ENCODE peak calls at places on chromosomes 1 and 21, in four cellular contexts. H, S, J and Z are unnamed samples.

GRCh38 chr1:98340511-98340910 is 321.0 kb upstream of the SNX7 start:
- DNase-seq in S (peak), H (no peak), J (no peak), Z (no peak)

GRCh38 chr21:16040601-16041000 is 310.8 kb downstream of the USP25 start:
- DNase-seq in H (peak), J (no peak), S (peak), Z (no peak)

GRCh38 chr21:45224189-45224938 is 63.3 kb downstream of the POFUT2 start:
- DNase-seq in H (no peak), J (no peak), S (peak), Z (no peak)

GRCh38 chr1:62337785-62338631 is 18.8 kb upstream of the KANK4 start:
- DNase-seq in S (no peak), H (no peak), J (no peak), Z (no peak)

GRCh38 chr1:203084588-203085527 is 954 bp downstream of the MYOG start:
- DNase-seq in S (no peak), H (peak), J (no peak), Z (no peak)

GRCh38 chr1:220391426-220391825 is 119.2 kb upstream of the RAB3GAP2 start:
- DNase-seq in J (no peak), S (no peak), H (no peak), Z (no peak)

GRCh38 chr1:156877433-156877832 is 16.1 kb upstream of the PEAR1 start:
- DNase-seq in J (no peak), H (no peak), S (no peak), Z (no peak)

GRCh38 chr1:1005774-1006304 is 5.9 kb upstream of the HES4 start:
- DNase-seq in H (no peak), J (no peak), S (no peak), Z (no peak)

DNA sequence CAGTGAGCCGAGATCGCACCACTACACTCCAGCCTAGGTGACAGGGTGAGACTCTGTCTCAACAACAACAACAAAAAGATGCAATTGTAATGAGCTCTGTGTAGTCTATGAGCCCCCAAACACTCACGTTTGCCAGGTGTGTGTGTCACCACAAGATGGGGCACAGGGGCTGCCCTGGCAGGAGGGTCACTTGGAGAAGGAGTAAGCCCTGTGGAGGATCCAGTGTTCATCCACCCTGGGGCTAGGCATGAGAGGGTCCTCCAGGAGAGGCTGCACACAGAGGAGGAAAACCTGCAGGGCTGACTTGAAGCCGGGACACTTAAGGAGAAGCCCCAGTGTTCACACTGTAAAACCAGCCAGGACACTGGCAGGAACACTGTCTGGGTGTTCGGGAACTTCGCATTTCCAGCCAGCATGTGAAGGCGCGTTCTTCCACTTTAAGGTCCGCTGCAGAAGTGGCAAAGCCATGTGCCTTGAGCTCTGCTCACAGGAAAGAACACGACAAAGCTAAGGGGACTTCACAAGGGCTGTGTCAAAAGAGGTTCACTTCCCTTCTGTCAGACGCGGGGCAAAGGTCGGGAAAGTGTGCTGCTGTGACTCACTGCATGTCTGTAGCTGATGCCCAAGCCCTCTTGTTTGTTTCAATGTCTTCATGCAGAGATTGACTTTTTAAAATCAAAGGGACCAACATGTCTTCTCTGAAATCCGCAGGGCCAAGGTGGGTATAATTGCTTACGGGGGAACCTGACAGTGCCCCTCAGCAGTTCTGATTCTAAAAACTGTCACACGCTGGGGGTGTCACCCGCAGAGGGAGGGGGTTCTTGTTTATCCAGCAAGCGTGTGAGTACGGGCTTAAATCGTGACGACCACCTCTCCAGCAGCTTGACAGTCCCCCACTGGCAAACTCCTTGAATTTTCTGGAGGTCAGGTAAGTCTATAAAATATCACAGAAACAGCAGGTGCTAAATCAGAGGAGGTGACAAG is 102.8 kb downstream of the RIPK4 start:
- DNase-seq in H (peak), S (peak), J (no peak), Z (no peak)
- TF ChIP-seq CTCF in H (no peak), S (no peak), J (no peak), Z (no peak)

GRCh38 chr1:180889325-180889724 is 23.4 kb upstream of the KIAA1614 start:
- DNase-seq in H (no peak), S (no peak), J (no peak), Z (no peak)
- TF ChIP-seq CTCF in H (no peak), S (no peak), J (no peak), Z (no peak)

DNA sequence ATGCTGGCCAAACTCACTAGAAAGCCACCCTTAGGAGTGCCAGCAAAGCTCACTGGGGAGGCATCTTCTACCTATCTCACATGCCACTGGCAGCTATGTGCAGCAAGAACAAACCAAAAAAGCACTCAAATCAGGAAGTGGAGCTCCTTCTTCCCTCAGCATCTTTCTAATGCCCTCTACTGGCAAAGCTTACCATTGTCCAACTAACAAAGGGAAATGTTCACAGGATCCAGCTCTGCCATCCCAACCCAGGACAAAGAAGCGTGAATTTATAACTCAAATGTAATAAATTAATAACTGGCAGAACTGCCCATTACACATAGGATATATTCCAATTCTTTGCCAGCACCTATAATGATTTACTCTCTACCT is 38.9 kb downstream of the LEPR start:
- DNase-seq in S (peak), H (peak), J (no peak), Z (no peak)
- TF ChIP-seq CTCF in S (peak), H (peak), J (peak), Z (peak)

GRCh38 chr21:42863504-42863870 is 15.9 kb downstream of the WDR4 start:
- DNase-seq in J (no peak), S (no peak), H (no peak), Z (no peak)

GRCh38 chr21:42864812-42865211 is 14.5 kb downstream of the WDR4 start:
- DNase-seq in S (no peak), H (no peak), J (no peak), Z (no peak)

GRCh38 chr21:42865361-42866160 is 13.8 kb downstream of the WDR4 start:
- DNase-seq in S (no peak), J (no peak), H (no peak), Z (no peak)

GRCh38 chr21:42862774-42863503 is 16.4 kb downstream of the WDR4 start:
- DNase-seq in S (no peak), H (peak), J (no peak), Z (no peak)

GRCh38 chr21:42864286-42864685 is 15.1 kb downstream of the WDR4 start:
- DNase-seq in J (no peak), S (no peak), H (no peak), Z (no peak)
- TF ChIP-seq CTCF in J (no peak), S (no peak), H (no peak), Z (no peak)